ENCODE peak calls at places on chromosomes 4 and X, in six cellular contexts. Q is K562, X is HCT116, U is NT2/D1, R is GM12878, A is HepG2. F is an unnamed sample.

GRCh38 chrX:9341305-9342201 is 123.3 kb upstream of the TBL1X start:
- DNase-seq in Q (peak), X (no peak), U (no peak), R (peak), A (no peak), F (no peak)

GRCh38 chr4:103450693-103451092 is 252.6 kb upstream of the CENPE start:
- DNase-seq in Q (no peak), X (no peak), U (no peak), R (no peak), A (no peak), F (no peak)

GRCh38 chr4:146488495-146489174 is 33.1 kb downstream of the SLC10A7 start:
- DNase-seq in Q (no peak), X (no peak), U (no peak), R (no peak), A (no peak), F (no peak)

GRCh38 chr4:118969359-118969758 is 80.7 kb downstream of the SYNPO2 start:
- DNase-seq in Q (peak), X (peak), U (peak), R (no peak), A (peak), F (no peak)

GRCh38 chr4:159227984-159228383 is 125.1 kb downstream of the RAPGEF2 start:
- DNase-seq in Q (no peak), X (peak), U (no peak), R (no peak), A (peak), F (peak)

GRCh38 chrX:65871671-65872311 is 168.1 kb downstream of the VSIG4 start:
- DNase-seq in Q (peak), X (peak), U (peak), R (peak), A (peak), F (peak)

GRCh38 chrX:140766024-140766611 is 56.6 kb downstream of the LINC00632 start:
- DNase-seq in Q (peak), X (no peak), U (no peak), R (no peak), A (peak), F (no peak)

GRCh38 chr4:31104596-31104995 is 384.4 kb downstream of the PCDH7 start:
- DNase-seq in Q (no peak), X (no peak), U (no peak), R (no peak), A (no peak), F (no peak)

GRCh38 chr4:141046255-141046654 is 87.0 kb downstream of the RNF150 start:
- DNase-seq in Q (peak), X (no peak), U (no peak), R (no peak), A (peak), F (no peak)

DNA sequence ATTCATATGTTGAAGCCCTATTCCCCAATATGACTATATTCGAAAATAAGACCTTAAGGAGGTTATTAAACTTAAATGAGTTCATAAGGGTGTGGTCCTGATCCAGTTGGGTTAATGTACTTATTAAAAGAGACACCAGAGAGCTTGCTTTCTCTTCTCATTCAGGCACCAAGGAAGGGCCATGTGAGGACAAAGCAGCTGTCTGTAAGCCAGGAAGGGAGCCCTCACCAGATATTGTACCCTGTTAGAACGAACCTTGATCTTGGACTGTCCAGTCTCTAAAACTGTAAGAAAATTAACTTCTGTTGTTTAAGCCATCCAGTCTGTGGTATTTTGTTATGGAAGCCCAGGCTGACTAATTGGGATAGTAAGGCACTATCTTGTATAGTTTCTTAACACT is 9.1 kb upstream of the YTHDC1 start:
- DNase-seq in Q (no peak), X (no peak), U (no peak), R (no peak), A (no peak), F (no peak)
- TF ChIP-seq ZNF274 in Q (no peak), X (no peak), U (no peak), R (no peak), A (no peak), F (no peak)

DNA sequence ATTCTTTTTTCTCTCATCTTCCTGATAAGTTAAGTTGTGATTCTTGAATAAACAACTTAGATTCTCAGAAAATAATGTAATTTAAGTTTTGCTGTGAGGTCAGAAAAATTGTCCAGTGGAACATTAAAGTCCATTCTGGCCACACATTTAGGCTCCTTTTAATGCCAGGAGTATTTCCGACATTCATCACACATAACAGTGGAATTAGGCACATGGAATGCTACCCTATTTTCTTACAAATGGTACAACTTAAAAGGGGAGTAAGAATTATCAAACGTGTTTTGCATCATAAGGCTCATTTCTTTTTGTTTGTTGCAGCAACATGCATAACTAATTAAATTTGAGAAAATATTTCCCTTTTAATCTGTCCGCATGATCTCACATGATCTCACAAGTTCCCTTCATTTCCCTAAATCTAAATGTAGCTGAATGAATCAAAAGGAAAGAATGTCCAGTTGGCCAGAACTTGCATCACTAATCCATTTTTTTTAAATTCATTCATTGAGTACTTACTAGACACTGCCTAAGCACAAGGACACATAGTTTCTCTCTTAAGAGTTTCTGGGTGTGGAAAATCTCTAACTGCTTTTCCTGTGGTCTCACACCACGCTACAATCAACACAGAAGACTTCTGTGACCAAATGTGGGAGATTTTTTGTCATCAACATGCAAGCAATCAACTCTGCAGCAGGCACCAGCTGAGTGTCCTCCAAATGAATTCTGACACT is 22.0 kb downstream of the SPARCL1 start:
- DNase-seq in Q (no peak), X (no peak), U (no peak), R (no peak), A (no peak), F (no peak)
- H3K9ac ChIP-seq in Q (no peak), X (no peak), U (no peak), R (no peak), A (no peak), F (no peak)

DNA sequence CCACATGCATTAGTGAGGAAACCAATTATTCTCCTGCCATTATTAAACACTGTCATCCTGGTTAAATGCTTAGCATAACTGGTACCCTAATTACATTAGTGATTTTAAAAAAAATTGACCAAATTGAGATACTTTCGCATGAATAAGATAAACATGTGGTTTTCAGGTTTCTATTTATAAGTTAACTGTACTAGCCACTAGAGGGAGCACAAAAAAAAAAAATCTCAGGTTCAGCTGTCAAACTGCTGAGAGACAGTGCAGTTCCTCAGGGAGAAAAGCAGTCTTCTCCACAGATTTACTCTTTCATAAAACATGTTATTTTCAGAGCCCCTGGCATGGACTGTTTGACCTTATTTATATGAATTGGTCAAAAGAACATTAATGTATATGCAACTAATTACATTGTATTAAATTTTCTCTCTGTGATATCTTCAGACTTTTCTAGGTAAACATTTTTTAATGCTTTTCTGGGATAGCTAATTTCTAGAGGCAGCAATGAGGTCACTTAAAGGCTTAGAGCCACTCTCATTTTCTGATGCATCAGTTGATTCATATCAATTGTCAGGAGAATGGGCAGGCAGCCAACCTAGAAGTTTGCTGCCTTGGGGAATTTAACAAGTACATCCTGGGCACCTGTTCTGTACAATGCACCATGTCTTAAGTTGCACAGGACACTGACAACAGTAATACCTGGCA is 167.5 kb downstream of the CDS1 start:
- DNase-seq in Q (peak), X (peak), U (peak), R (no peak), A (peak), F (no peak)
- TF ChIP-seq ZNF274 in Q (no peak), X (no peak), U (no peak), R (no peak), A (no peak), F (no peak)

GRCh38 chr4:184824081-184824775 is 1.5 kb downstream of the ACSL1 start:
- DNase-seq in Q (no peak), X (no peak), U (no peak), R (no peak), A (no peak), F (no peak)
- H3K9ac ChIP-seq in Q (no peak), X (no peak), U (no peak), R (peak), A (no peak), F (no peak)

DNA sequence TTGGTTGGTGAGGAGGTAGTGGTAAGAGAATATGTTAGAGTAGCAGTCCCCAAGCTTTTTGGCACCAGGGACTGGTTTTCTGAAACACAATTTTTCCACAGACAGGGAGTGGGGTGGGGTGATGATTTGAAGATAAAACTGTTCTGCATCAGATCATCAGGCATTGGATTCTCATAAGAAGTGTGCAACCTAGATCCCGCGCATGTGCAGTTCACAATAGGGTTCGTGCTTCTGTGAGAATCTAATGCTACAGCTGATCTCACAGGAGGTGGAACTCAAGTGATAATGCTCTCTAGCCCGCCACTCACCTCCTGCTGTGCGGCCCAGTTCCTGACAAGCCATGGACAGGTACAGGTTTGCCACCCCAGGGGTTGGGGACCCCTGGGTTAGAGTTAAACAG is 423.3 kb downstream of the GPAT3 start:
- DNase-seq in Q (no peak), X (no peak), U (no peak), R (no peak), A (no peak), F (no peak)
- TF ChIP-seq ZNF274 in Q (no peak), X (no peak), U (no peak), R (no peak), A (no peak), F (no peak)